ENCODE peak calls at places on chromosomes 2 and 18, in five cellular contexts. X, I, K, N and S are unnamed samples.

GRCh38 chr18:36398419-36398818 is 100.9 kb downstream of the FHOD3 start:
- DNase-seq in X (no peak), I (no peak), K (no peak), N (no peak), S (no peak)

GRCh38 chr18:74186661-74187060 is 38.3 kb downstream of the TIMM21 start:
- DNase-seq in X (no peak), I (no peak), K (no peak), N (no peak), S (no peak)

GRCh38 chr2:128187032-128187654 is 96.1 kb downstream of the UGGT1 start:
- DNase-seq in X (peak; percentile 7), I (no peak), K (peak; percentile 78), N (no peak), S (peak; percentile 81)

GRCh38 chr2:158144914-158145625 is 43.4 kb downstream of the UPP2 start:
- DNase-seq in X (no peak), I (no peak), K (no peak), N (no peak), S (no peak)

GRCh38 chr2:236826727-236827126 is 257.1 kb downstream of the ACKR3 start:
- DNase-seq in X (no peak), I (no peak), K (no peak), N (no peak), S (no peak)

GRCh38 chr18:48727685-48728084 is 188.9 kb downstream of the CTIF start:
- DNase-seq in X (no peak), I (no peak), K (peak; percentile 33), N (no peak), S (no peak)

GRCh38 chr18:29361843-29362242 is 1184.9 kb upstream of the CDH2 start:
- DNase-seq in X (peak; percentile 24), I (no peak), K (no peak), N (no peak), S (no peak)

GRCh38 chr2:235106874-235107639 is 155.2 kb downstream of the SH3BP4 start:
- DNase-seq in X (peak; percentile 84), I (peak; percentile 79), K (peak; percentile 44), N (peak; percentile 84), S (peak; percentile 63)

GRCh38 chr18:49693276-49694005 is 119.9 kb downstream of the ACAA2 start:
- DNase-seq in X (no peak), I (no peak), K (no peak), N (no peak), S (no peak)

GRCh38 chr2:231167745-231168459 is 30.5 kb upstream of the ARMC9 start:
- DNase-seq in X (no peak), I (no peak), K (peak; percentile 71), N (no peak), S (no peak)

GRCh38 chr18:25433590-25433989 is 81.6 kb upstream of the ZNF521 start:
- DNase-seq in X (no peak), I (no peak), K (no peak), N (no peak), S (no peak)

GRCh38 chr2:38164881-38165280 is 88.9 kb upstream of the CYP1B1 start:
- DNase-seq in X (no peak), I (no peak), K (no peak), N (no peak), S (peak; percentile 58)

GRCh38 chr2:192051533-192051932 is 143.2 kb downstream of the TMEFF2 start:
- DNase-seq in X (no peak), I (no peak), K (no peak), N (no peak), S (no peak)

GRCh38 chr2:181466661-181467576 is 9.7 kb downstream of the ITGA4 start:
- DNase-seq in X (peak; percentile 77), I (peak; percentile 32), K (peak; percentile 35), N (peak; percentile 15), S (peak; percentile 50)

GRCh38 chr2:165911231-165911630 is 42.3 kb downstream of the TTC21B start:
- DNase-seq in X (no peak), I (no peak), K (peak; percentile 49), N (no peak), S (peak; percentile 67)

GRCh38 chr2:240565267-240566202 is 2.7 kb upstream of the RNPEPL1 start:
- DNase-seq in X (no peak), I (peak; percentile 92), K (peak; percentile 54), N (peak; percentile 36), S (no peak)

GRCh38 chr2:29220506-29221270 is 105.5 kb downstream of the CLIP4 start:
- DNase-seq in X (no peak), I (no peak), K (no peak), N (no peak), S (no peak)

GRCh38 chr2:85926526-85926925 is 37.7 kb upstream of the ST3GAL5 start:
- DNase-seq in X (no peak), I (no peak), K (no peak), N (no peak), S (no peak)

GRCh38 chr2:161101406-161101805 is 58.8 kb upstream of the TANK start:
- DNase-seq in X (no peak), I (no peak), K (no peak), N (no peak), S (no peak)

GRCh38 chr2:48248251-48248933 is 281.6 kb upstream of the STON1 start:
- DNase-seq in X (no peak), I (peak; percentile 77), K (peak; percentile 91), N (no peak), S (peak; percentile 93)

GRCh38 chr2:134706587-134707329 is 12.0 kb downstream of the TMEM163 start:
- DNase-seq in X (no peak), I (peak; percentile 35), K (peak; percentile 10), N (no peak), S (no peak)

GRCh38 chr2:221104391-221104811 is 467.7 kb downstream of the EPHA4 start:
- DNase-seq in X (peak; percentile 36), I (no peak), K (peak; percentile 61), N (no peak), S (peak; percentile 62)

GRCh38 chr2:168536925-168537466 is 80.9 kb downstream of the CERS6 start:
- DNase-seq in X (no peak), I (no peak), K (peak; percentile 52), N (no peak), S (peak; percentile 58)

DNA sequence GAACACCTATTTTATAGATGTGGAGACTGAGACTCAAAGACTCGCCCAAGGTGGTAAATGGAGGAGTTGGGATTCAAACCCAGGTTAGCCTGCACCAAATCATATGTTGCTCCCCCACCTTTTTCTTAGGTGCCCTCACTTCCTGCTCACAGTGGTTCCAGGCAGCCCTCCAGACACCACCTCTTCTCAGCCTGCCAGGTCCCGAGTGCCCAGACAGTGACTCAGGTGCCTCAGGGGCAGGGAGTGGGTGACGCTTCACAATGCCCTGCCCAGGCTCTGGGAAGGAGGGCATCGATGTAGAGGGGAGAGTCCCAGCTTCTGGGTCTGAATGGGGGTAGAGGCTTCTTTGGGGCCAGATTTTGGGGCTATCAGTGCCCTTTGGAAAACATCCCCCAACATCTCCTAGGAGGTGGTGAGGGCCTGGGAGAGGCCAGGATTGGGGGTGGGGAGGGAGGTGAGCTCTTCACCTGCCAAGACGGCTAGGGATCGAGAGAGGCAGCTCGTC is 5.2 kb upstream of the DNAJB2 start:
- DNase-seq in X (no peak), I (no peak), K (peak; percentile 52), N (no peak), S (no peak)
- H3K79me2 ChIP-seq in X (no peaks in the 10 kb centered on the region), I (no peaks in the 10 kb centered on the region), K (no peaks in the 10 kb centered on the region), N (no peaks in the 10 kb centered on the region), S (no peaks in the 10 kb centered on the region)

DNA sequence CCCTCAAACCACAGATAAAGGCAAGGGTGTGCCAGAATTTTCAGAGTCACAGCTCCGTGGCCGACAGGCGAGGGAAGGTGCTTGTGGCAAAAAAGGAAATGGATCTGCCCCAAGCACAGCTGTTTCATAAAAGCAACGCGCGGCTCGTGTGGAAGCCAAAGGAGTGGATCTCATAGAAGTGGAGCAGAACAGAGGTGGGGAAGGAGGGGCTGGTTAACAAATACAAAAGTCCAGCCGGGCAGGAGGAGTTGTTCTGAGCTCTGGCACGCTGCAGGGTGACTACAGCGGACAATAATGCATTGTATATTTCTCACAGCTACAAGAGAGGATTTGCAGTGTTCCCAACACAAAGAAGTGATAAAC is 72.0 kb downstream of the EDAR start:
- DNase-seq in X (no peak), I (peak; percentile 47), K (peak; percentile 28), N (no peak), S (peak; percentile 50)
- H2AFZ ChIP-seq in X (no peak overlapping the region), I (peak overlapping the region; percentile 23), K (peak overlapping the region; percentile 45), N (no peak overlapping the region), S (no peak overlapping the region)

DNA sequence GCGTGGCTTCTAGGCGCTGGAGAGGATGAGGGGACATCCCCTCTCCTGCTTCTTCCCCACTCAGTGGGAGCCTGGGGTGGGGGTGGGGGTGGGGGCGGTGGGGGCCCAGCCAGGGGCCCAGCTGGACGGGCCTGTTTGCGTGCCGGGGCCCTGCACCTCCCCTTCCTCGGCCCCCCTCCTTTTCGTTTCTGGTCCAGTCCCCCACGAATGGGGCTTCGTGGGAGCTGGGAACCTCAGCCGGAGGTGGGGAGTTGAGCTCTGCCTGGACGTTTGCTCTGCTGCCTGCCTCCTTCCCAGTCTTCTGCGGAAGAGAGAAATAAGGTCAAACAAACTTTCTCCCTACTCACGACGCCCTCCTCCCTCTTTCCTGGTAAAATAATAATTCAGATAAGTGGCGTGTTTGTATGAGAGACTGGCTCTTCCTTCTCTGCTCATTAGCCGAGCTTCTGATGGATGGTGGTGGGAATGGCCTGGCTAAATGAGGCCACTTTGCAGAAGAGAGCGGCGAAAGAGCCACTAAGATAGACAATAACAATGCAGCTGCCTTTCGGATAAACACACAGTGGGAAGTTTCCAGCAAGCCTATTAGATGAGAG is 782 bp downstream of the MTA3 start:
- DNase-seq in X (peak; percentile 55), I (peak; percentile 38), K (peak; percentile 18), N (peak; percentile 83), S (peak; percentile 39)
- H3K79me2 ChIP-seq in X (peaks cover 56% of the 10 kb centered on the region), I (peaks cover 25% of the 10 kb centered on the region), K (peaks cover 23% of the 10 kb centered on the region), N (peaks cover 44% of the 10 kb centered on the region), S (peaks cover 8% of the 10 kb centered on the region)

GRCh38 chr2:196245746-196246145 is 74.4 kb upstream of the STK17B start:
- DNase-seq in X (no peak), I (no peak), K (no peak), N (no peak), S (no peak)

GRCh38 chr2:196247979-196248286 is 76.6 kb upstream of the STK17B start:
- DNase-seq in X (no peak), I (no peak), K (no peak), N (no peak), S (no peak)

GRCh38 chr2:196248467-196249104 is 77.2 kb upstream of the STK17B start:
- DNase-seq in X (no peak), I (no peak), K (no peak), N (no peak), S (no peak)

GRCh38 chr2:196249171-196249570 is 77.8 kb upstream of the STK17B start:
- DNase-seq in X (no peak), I (no peak), K (peak; percentile 80), N (no peak), S (peak; percentile 70)

DNA sequence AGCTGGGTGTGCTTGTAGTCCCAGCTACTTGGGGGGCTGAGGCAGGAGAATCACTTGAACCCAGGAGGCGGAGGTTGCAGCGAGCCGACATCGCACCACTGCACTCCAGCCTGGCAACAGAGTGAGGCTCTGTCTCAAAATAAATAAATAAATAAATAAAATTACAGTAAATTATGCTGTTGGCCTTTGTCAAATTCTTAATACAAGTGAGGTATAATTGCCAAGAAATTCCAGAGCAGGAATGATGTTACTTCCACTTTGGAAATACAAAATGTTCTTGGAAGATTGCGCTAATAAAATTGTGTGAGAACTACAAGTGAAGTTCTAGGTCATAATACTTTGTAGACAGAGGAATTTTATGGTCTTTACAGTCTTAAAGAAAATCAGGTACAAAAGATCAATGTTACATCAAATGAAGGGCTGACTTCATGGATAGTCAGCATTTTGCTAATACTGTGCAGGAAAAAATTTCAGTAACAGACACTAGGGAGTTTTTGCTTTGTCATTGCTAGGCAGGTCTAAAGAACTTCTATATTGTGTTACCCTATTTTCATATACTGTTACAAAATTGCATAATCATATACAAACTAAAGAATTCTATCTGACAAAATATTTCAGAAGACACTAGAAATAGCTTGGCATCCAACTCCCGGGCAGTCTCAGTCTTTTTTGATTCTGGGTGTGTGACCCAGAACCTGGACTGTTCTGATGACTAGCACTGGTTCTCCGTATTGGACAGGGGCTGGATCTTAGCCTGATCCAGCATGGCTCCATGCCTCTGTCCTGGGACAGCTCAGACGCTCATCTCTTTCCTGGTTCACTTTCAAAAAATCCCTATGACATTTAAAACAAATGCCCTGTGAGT is 76.0 kb upstream of the STK17B start:
- DNase-seq in X (no peak), I (no peak), K (no peak), N (no peak), S (no peak)
- H2AFZ ChIP-seq in X (no peak overlapping the region), I (no peak overlapping the region), K (no peak overlapping the region), N (no peak overlapping the region), S (no peak overlapping the region)